ENCODE peak calls at places on chromosome 11, in ten cellular contexts. One of them, this sample, is unnamed.
A peak's percentile ranks its signal among the peaks of the same experiment; 100 is the strongest.

GRCh38 chr11:12106101-12106500 is 4.3 kb upstream of the MICAL2 start:
- DNase-seq in progenitor cell of endocrine pancreas: no peak
- DNase-seq in kidney: no peak
- DNase-seq in gastrocnemius medialis: no peak
- DNase-seq in A549: no peak
- DNase-seq in fibroblast of mammary gland: no peak
- DNase-seq in foreskin keratinocyte: no peak
- DNase-seq in lower lobe of right lung: no peak
- DNase-seq in H9: no peak
- DNase-seq in AG04449: no peak
- DNase-seq in this sample: no peak

GRCh38 chr11:119641991-119642745 is 86.8 kb downstream of the NECTIN1 start:
- DNase-seq in progenitor cell of endocrine pancreas: no peak
- DNase-seq in kidney: no peak
- DNase-seq in gastrocnemius medialis: no peak
- DNase-seq in A549: peak; percentile 38
- DNase-seq in fibroblast of mammary gland: peak; percentile 27
- DNase-seq in foreskin keratinocyte: no peak
- DNase-seq in lower lobe of right lung: no peak
- DNase-seq in H9: no peak
- DNase-seq in AG04449: no peak
- DNase-seq in this sample: peak; percentile 63

GRCh38 chr11:130208241-130209127 is 48.9 kb downstream of the ST14 start:
- DNase-seq in progenitor cell of endocrine pancreas: no peak
- DNase-seq in kidney: peak; percentile 74
- DNase-seq in gastrocnemius medialis: no peak
- DNase-seq in A549: no peak
- DNase-seq in fibroblast of mammary gland: no peak
- DNase-seq in foreskin keratinocyte: no peak
- DNase-seq in lower lobe of right lung: peak; percentile 41
- DNase-seq in H9: peak; percentile 24
- DNase-seq in AG04449: no peak
- DNase-seq in this sample: no peak

GRCh38 chr11:47571895-47572294 is 6.5 kb downstream of the PTPMT1 start:
- DNase-seq in progenitor cell of endocrine pancreas: no peak
- DNase-seq in kidney: no peak
- DNase-seq in gastrocnemius medialis: no peak
- DNase-seq in A549: no peak
- DNase-seq in fibroblast of mammary gland: peak; percentile 78
- DNase-seq in foreskin keratinocyte: no peak
- DNase-seq in lower lobe of right lung: no peak
- DNase-seq in H9: no peak
- DNase-seq in AG04449: peak; percentile 44
- DNase-seq in this sample: no peak

GRCh38 chr11:80519591-80520258 is 1078.9 kb upstream of the TENM4 start:
- DNase-seq in progenitor cell of endocrine pancreas: no peak
- DNase-seq in kidney: no peak
- DNase-seq in gastrocnemius medialis: no peak
- DNase-seq in A549: no peak
- DNase-seq in fibroblast of mammary gland: no peak
- DNase-seq in foreskin keratinocyte: peak; percentile 41
- DNase-seq in lower lobe of right lung: no peak
- DNase-seq in H9: no peak
- DNase-seq in AG04449: no peak
- DNase-seq in this sample: no peak

GRCh38 chr11:100991541-100991940 is 138.1 kb downstream of the PGR start:
- DNase-seq in progenitor cell of endocrine pancreas: no peak
- DNase-seq in kidney: no peak
- DNase-seq in gastrocnemius medialis: no peak
- DNase-seq in A549: no peak
- DNase-seq in fibroblast of mammary gland: no peak
- DNase-seq in foreskin keratinocyte: peak; percentile 57
- DNase-seq in lower lobe of right lung: no peak
- DNase-seq in H9: no peak
- DNase-seq in AG04449: peak; percentile 10
- DNase-seq in this sample: no peak

GRCh38 chr11:45383229-45383628 is 97.1 kb upstream of the SYT13 start:
- DNase-seq in progenitor cell of endocrine pancreas: no peak
- DNase-seq in kidney: no peak
- DNase-seq in gastrocnemius medialis: no peak
- DNase-seq in A549: no peak
- DNase-seq in fibroblast of mammary gland: peak; percentile 33
- DNase-seq in foreskin keratinocyte: no peak
- DNase-seq in lower lobe of right lung: no peak
- DNase-seq in H9: no peak
- DNase-seq in AG04449: peak; percentile 31
- DNase-seq in this sample: no peak

GRCh38 chr11:32088117-32088941 is 2.5 kb upstream of the RCN1 start:
- DNase-seq in progenitor cell of endocrine pancreas: no peak
- DNase-seq in kidney: peak; percentile 71
- DNase-seq in gastrocnemius medialis: no peak
- DNase-seq in A549: no peak
- DNase-seq in fibroblast of mammary gland: peak; percentile 93
- DNase-seq in foreskin keratinocyte: peak; percentile 78
- DNase-seq in lower lobe of right lung: no peak
- DNase-seq in H9: no peak
- DNase-seq in AG04449: peak; percentile 73
- DNase-seq in this sample: no peak

GRCh38 chr11:62881579-62882427 is 1.1 kb downstream of the SLC3A2 start:
- DNase-seq in progenitor cell of endocrine pancreas: peak; percentile 79
- DNase-seq in kidney: peak; percentile 99
- DNase-seq in gastrocnemius medialis: peak; percentile 96
- DNase-seq in A549: peak; percentile 97
- DNase-seq in fibroblast of mammary gland: peak; percentile 96
- DNase-seq in foreskin keratinocyte: peak; percentile 85
- DNase-seq in lower lobe of right lung: peak; percentile 95
- DNase-seq in H9: no peak
- DNase-seq in AG04449: peak; percentile 87
- DNase-seq in this sample: peak; percentile 87

GRCh38 chr11:57458060-57458409 is 2.3 kb upstream of the RTN4RL2 start:
- DNase-seq in progenitor cell of endocrine pancreas: no peak
- DNase-seq in kidney: no peak
- DNase-seq in gastrocnemius medialis: no peak
- DNase-seq in A549: no peak
- DNase-seq in fibroblast of mammary gland: no peak
- DNase-seq in foreskin keratinocyte: no peak
- DNase-seq in lower lobe of right lung: no peak
- DNase-seq in H9: peak; percentile 70
- DNase-seq in AG04449: no peak
- DNase-seq in this sample: peak; percentile 17

GRCh38 chr11:36449566-36450390 is 60.3 kb downstream of the TRAF6 start:
- DNase-seq in progenitor cell of endocrine pancreas: no peak
- DNase-seq in kidney: no peak
- DNase-seq in gastrocnemius medialis: no peak
- DNase-seq in A549: no peak
- DNase-seq in fibroblast of mammary gland: no peak
- DNase-seq in foreskin keratinocyte: no peak
- DNase-seq in lower lobe of right lung: no peak
- DNase-seq in H9: peak; percentile 5
- DNase-seq in AG04449: no peak
- DNase-seq in this sample: peak; percentile 41

GRCh38 chr11:65116370-65117205 is 913 bp downstream of the ZNHIT2 start:
- DNase-seq in progenitor cell of endocrine pancreas: no peak
- DNase-seq in kidney: peak; percentile 88
- DNase-seq in gastrocnemius medialis: no peak
- DNase-seq in A549: no peak
- DNase-seq in fibroblast of mammary gland: peak; percentile 70
- DNase-seq in foreskin keratinocyte: peak; percentile 25
- DNase-seq in lower lobe of right lung: peak; percentile 65
- DNase-seq in H9: peak; percentile 56
- DNase-seq in AG04449: no peak
- DNase-seq in this sample: no peak

GRCh38 chr11:80031014-80031565 is 590.3 kb upstream of the TENM4 start:
- DNase-seq in progenitor cell of endocrine pancreas: no peak
- DNase-seq in kidney: no peak
- DNase-seq in gastrocnemius medialis: no peak
- DNase-seq in A549: no peak
- DNase-seq in fibroblast of mammary gland: no peak
- DNase-seq in foreskin keratinocyte: no peak
- DNase-seq in lower lobe of right lung: no peak
- DNase-seq in H9: no peak
- DNase-seq in AG04449: no peak
- DNase-seq in this sample: no peak

GRCh38 chr11:12995823-12996222 is 13.3 kb upstream of the RASSF10 start:
- DNase-seq in progenitor cell of endocrine pancreas: no peak
- DNase-seq in kidney: no peak
- DNase-seq in gastrocnemius medialis: no peak
- DNase-seq in A549: no peak
- DNase-seq in fibroblast of mammary gland: no peak
- DNase-seq in foreskin keratinocyte: no peak
- DNase-seq in lower lobe of right lung: no peak
- DNase-seq in H9: no peak
- DNase-seq in AG04449: no peak
- DNase-seq in this sample: no peak

GRCh38 chr11:47398551-47398950 is 9.8 kb upstream of the SLC39A13 start:
- DNase-seq in progenitor cell of endocrine pancreas: no peak
- DNase-seq in kidney: peak; percentile 65
- DNase-seq in gastrocnemius medialis: no peak
- DNase-seq in A549: no peak
- DNase-seq in fibroblast of mammary gland: no peak
- DNase-seq in foreskin keratinocyte: no peak
- DNase-seq in lower lobe of right lung: no peak
- DNase-seq in H9: peak; percentile 35
- DNase-seq in AG04449: no peak
- DNase-seq in this sample: no peak

DNA sequence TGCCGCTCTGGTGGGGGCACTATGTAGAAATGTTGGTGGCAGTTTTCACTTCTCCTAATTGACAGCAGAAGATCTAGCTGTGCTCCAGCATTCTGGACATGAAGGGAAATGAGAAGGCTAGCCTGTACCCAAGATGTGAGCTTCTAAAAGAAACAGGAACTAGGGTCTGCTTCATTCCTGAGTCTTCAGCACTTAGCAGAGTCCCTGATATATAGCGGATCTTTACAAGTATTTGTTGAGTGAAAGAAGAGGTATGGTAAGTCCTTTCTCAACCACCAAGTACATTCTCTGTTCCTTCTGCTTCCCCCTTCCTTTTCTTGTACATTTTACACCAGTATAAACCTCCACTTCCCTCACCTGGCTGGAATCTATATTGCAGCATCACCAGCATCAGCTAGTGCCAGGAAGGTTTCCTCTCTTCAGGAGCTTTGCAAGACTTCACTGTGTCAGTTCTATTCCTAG is 408.3 kb upstream of the CADM1 start:
- DNase-seq in progenitor cell of endocrine pancreas: no peak
- DNase-seq in kidney: no peak
- DNase-seq in gastrocnemius medialis: no peak
- DNase-seq in A549: no peak
- DNase-seq in fibroblast of mammary gland: no peak
- DNase-seq in foreskin keratinocyte: no peak
- DNase-seq in lower lobe of right lung: no peak
- DNase-seq in H9: peak; percentile 43
- DNase-seq in AG04449: no peak
- DNase-seq in this sample: peak; percentile 29
- TF ChIP-seq CTCF in progenitor cell of endocrine pancreas: peak; percentile 59
- TF ChIP-seq CTCF in kidney: no peak
- TF ChIP-seq CTCF in gastrocnemius medialis: no peak
- TF ChIP-seq CTCF in A549: no peak
- TF ChIP-seq CTCF in fibroblast of mammary gland: no peak
- TF ChIP-seq CTCF in foreskin keratinocyte: peak; percentile 70
- TF ChIP-seq CTCF in lower lobe of right lung: no peak
- TF ChIP-seq CTCF in H9: peak; percentile 62
- TF ChIP-seq CTCF in AG04449: peak; percentile 15
- TF ChIP-seq CTCF in this sample: peak; percentile 40

DNA sequence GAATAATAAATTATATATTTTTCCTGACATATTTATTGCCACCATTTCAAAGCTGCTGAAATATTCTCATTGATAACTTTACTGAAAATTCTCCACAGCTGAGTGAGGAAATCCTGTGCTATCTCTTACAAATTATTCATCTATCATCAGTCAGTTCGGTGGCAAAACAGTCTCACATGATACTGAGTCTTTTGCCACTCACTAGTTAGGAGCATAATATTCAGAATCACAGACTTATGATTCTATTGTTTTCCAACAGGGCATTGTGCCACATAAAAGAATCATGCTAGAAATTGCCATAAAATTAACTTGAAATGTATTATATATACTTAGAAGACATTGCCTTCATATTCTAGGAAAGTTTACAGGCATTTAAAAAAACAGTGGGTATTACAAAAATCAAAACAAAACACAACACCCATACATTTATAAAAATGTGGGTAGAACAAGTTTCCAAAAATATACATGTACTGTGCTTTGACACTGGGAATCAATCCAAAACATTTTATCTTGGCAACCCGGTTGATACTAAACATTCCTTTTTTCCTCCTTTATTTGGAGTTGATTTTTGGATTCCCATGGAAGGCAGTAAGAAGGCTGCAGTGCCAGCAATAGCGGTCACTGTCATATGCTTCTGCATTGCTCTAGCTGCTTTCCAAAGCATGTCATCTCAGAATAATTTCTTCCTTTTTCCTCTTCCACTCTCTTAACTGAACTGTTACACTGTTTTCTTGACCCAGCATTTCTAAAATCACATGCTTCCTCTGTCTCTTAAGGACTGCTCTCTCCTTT is 42.5 kb downstream of the ATG16L2 start:
- DNase-seq in progenitor cell of endocrine pancreas: no peak
- DNase-seq in kidney: no peak
- DNase-seq in gastrocnemius medialis: no peak
- DNase-seq in A549: no peak
- DNase-seq in fibroblast of mammary gland: no peak
- DNase-seq in foreskin keratinocyte: no peak
- DNase-seq in lower lobe of right lung: no peak
- DNase-seq in H9: no peak
- DNase-seq in AG04449: no peak
- DNase-seq in this sample: no peak
- TF ChIP-seq CTCF in progenitor cell of endocrine pancreas: no peak
- TF ChIP-seq CTCF in kidney: no peak
- TF ChIP-seq CTCF in gastrocnemius medialis: no peak
- TF ChIP-seq CTCF in A549: no peak
- TF ChIP-seq CTCF in fibroblast of mammary gland: no peak
- TF ChIP-seq CTCF in foreskin keratinocyte: no peak
- TF ChIP-seq CTCF in lower lobe of right lung: no peak
- TF ChIP-seq CTCF in H9: no peak
- TF ChIP-seq CTCF in AG04449: peak; percentile 13
- TF ChIP-seq CTCF in this sample: no peak

GRCh38 chr11:17779861-17780594 is 45.4 kb downstream of the KCNC1 start:
- DNase-seq in progenitor cell of endocrine pancreas: no peak
- DNase-seq in kidney: peak; percentile 69
- DNase-seq in gastrocnemius medialis: no peak
- DNase-seq in A549: no peak
- DNase-seq in fibroblast of mammary gland: no peak
- DNase-seq in foreskin keratinocyte: no peak
- DNase-seq in lower lobe of right lung: no peak
- DNase-seq in H9: no peak
- DNase-seq in AG04449: no peak
- DNase-seq in this sample: no peak
- TF ChIP-seq CTCF in progenitor cell of endocrine pancreas: no peak
- TF ChIP-seq CTCF in kidney: no peak
- TF ChIP-seq CTCF in gastrocnemius medialis: no peak
- TF ChIP-seq CTCF in A549: no peak
- TF ChIP-seq CTCF in fibroblast of mammary gland: no peak
- TF ChIP-seq CTCF in foreskin keratinocyte: no peak
- TF ChIP-seq CTCF in lower lobe of right lung: no peak
- TF ChIP-seq CTCF in H9: peak; percentile 31
- TF ChIP-seq CTCF in AG04449: no peak
- TF ChIP-seq CTCF in this sample: no peak

DNA sequence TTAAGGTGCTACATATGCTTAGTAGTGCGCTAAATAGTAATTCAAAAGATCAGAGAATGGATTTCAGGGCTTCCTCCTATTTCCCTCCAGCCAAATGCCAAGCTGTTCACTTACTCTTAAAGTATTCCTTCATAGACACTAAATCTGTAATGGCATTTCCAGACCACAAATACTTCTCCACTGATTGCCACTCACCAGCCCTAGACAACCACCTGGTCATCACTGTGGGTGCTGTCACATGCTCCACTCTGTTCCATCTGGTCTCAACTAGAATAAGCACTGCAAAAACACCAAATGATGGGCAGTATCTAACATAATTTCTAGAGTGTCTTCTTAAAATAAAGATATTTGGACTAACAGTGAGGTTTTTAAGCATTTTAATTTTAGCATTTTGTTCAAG is 341.3 kb downstream of the AASDHPPT start:
- DNase-seq in progenitor cell of endocrine pancreas: no peak
- DNase-seq in kidney: no peak
- DNase-seq in gastrocnemius medialis: no peak
- DNase-seq in A549: no peak
- DNase-seq in fibroblast of mammary gland: no peak
- DNase-seq in foreskin keratinocyte: no peak
- DNase-seq in lower lobe of right lung: no peak
- DNase-seq in H9: no peak
- DNase-seq in AG04449: no peak
- DNase-seq in this sample: no peak
- TF ChIP-seq CTCF in progenitor cell of endocrine pancreas: no peak
- TF ChIP-seq CTCF in kidney: no peak
- TF ChIP-seq CTCF in gastrocnemius medialis: no peak
- TF ChIP-seq CTCF in A549: no peak
- TF ChIP-seq CTCF in fibroblast of mammary gland: no peak
- TF ChIP-seq CTCF in foreskin keratinocyte: no peak
- TF ChIP-seq CTCF in lower lobe of right lung: no peak
- TF ChIP-seq CTCF in H9: no peak
- TF ChIP-seq CTCF in AG04449: no peak
- TF ChIP-seq CTCF in this sample: no peak

This sample was measured in GM10248.